ENCODE peak calls at places on chromosome 7, in ten cellular contexts. One of them, this sample, is unnamed.

GRCh38 chr7:139699640-139700504 is 77.9 kb downstream of the HIPK2 start:
- DNase-seq in stimulated activated CD4-positive, alpha-beta T cell treated with anti-CD3 and anti-CD28 coated beads, Interleukin-15, amount 100 ng/mL, for 1 hour: no peak
- DNase-seq in midbrain: no peak
- DNase-seq in iris pigment epithelial cell: no peak
- DNase-seq in tibial nerve: no peak
- DNase-seq in effector memory CD8-positive, alpha-beta T cell: no peak
- DNase-seq in GM03348: no peak
- DNase-seq in left lobe of liver: no peak
- DNase-seq in NCI-H2029 treated with DMSO at 0.1 percent for 48 hours: no peak
- DNase-seq in activated T-helper 2 cell treated with anti-CD3 and anti-CD28 coated beads, Interferon-gamma antibody, Interleukin-2, Interleukin-4, amounts not matched to agents 10 μg/mL and 5 μg/mL and 100 μg/mL, durations not matched to agents 14 hours and 24 hours and 36 hours: no peak
- DNase-seq in this sample: peak; percentile 62

GRCh38 chr7:48089415-48089975 is 430 bp downstream of the UPP1 start:
- DNase-seq in stimulated activated CD4-positive, alpha-beta T cell treated with anti-CD3 and anti-CD28 coated beads, Interleukin-15, amount 100 ng/mL, for 1 hour: peak; percentile 48
- DNase-seq in midbrain: peak; percentile 22
- DNase-seq in iris pigment epithelial cell: peak; percentile 34
- DNase-seq in tibial nerve: no peak
- DNase-seq in effector memory CD8-positive, alpha-beta T cell: no peak
- DNase-seq in GM03348: peak; percentile 56
- DNase-seq in left lobe of liver: no peak
- DNase-seq in NCI-H2029 treated with DMSO at 0.1 percent for 48 hours: no peak
- DNase-seq in activated T-helper 2 cell treated with anti-CD3 and anti-CD28 coated beads, Interferon-gamma antibody, Interleukin-2, Interleukin-4, amounts not matched to agents 10 μg/mL and 5 μg/mL and 100 μg/mL, durations not matched to agents 14 hours and 24 hours and 36 hours: no peak
- DNase-seq in this sample: no peak

GRCh38 chr7:81004098-81004497 is 85.2 kb upstream of the SEMA3C start:
- DNase-seq in stimulated activated CD4-positive, alpha-beta T cell treated with anti-CD3 and anti-CD28 coated beads, Interleukin-15, amount 100 ng/mL, for 1 hour: no peak
- DNase-seq in midbrain: no peak
- DNase-seq in iris pigment epithelial cell: peak; percentile 79
- DNase-seq in tibial nerve: no peak
- DNase-seq in effector memory CD8-positive, alpha-beta T cell: no peak
- DNase-seq in GM03348: peak; percentile 40
- DNase-seq in left lobe of liver: no peak
- DNase-seq in NCI-H2029 treated with DMSO at 0.1 percent for 48 hours: no peak
- DNase-seq in activated T-helper 2 cell treated with anti-CD3 and anti-CD28 coated beads, Interferon-gamma antibody, Interleukin-2, Interleukin-4, amounts not matched to agents 10 μg/mL and 5 μg/mL and 100 μg/mL, durations not matched to agents 14 hours and 24 hours and 36 hours: no peak
- DNase-seq in this sample: no peak

GRCh38 chr7:81470084-81470723 is 299.6 kb downstream of the HGF start:
- DNase-seq in stimulated activated CD4-positive, alpha-beta T cell treated with anti-CD3 and anti-CD28 coated beads, Interleukin-15, amount 100 ng/mL, for 1 hour: no peak
- DNase-seq in midbrain: peak; percentile 69
- DNase-seq in iris pigment epithelial cell: peak; percentile 83
- DNase-seq in tibial nerve: peak; percentile 38
- DNase-seq in effector memory CD8-positive, alpha-beta T cell: no peak
- DNase-seq in GM03348: peak; percentile 71
- DNase-seq in left lobe of liver: peak; percentile 62
- DNase-seq in NCI-H2029 treated with DMSO at 0.1 percent for 48 hours: peak; percentile 33
- DNase-seq in activated T-helper 2 cell treated with anti-CD3 and anti-CD28 coated beads, Interferon-gamma antibody, Interleukin-2, Interleukin-4, amounts not matched to agents 10 μg/mL and 5 μg/mL and 100 μg/mL, durations not matched to agents 14 hours and 24 hours and 36 hours: no peak
- DNase-seq in this sample: no peak

GRCh38 chr7:26399309-26399610 is 107.6 kb downstream of the SNX10 start:
- DNase-seq in stimulated activated CD4-positive, alpha-beta T cell treated with anti-CD3 and anti-CD28 coated beads, Interleukin-15, amount 100 ng/mL, for 1 hour: no peak
- DNase-seq in midbrain: no peak
- DNase-seq in iris pigment epithelial cell: peak; percentile 15
- DNase-seq in tibial nerve: no peak
- DNase-seq in effector memory CD8-positive, alpha-beta T cell: no peak
- DNase-seq in GM03348: no peak
- DNase-seq in left lobe of liver: no peak
- DNase-seq in NCI-H2029 treated with DMSO at 0.1 percent for 48 hours: no peak
- DNase-seq in activated T-helper 2 cell treated with anti-CD3 and anti-CD28 coated beads, Interferon-gamma antibody, Interleukin-2, Interleukin-4, amounts not matched to agents 10 μg/mL and 5 μg/mL and 100 μg/mL, durations not matched to agents 14 hours and 24 hours and 36 hours: no peak
- DNase-seq in this sample: no peak

GRCh38 chr7:31707089-31707488 is 20.1 kb downstream of the PPP1R17 start:
- DNase-seq in stimulated activated CD4-positive, alpha-beta T cell treated with anti-CD3 and anti-CD28 coated beads, Interleukin-15, amount 100 ng/mL, for 1 hour: no peak
- DNase-seq in midbrain: no peak
- DNase-seq in iris pigment epithelial cell: no peak
- DNase-seq in tibial nerve: no peak
- DNase-seq in effector memory CD8-positive, alpha-beta T cell: no peak
- DNase-seq in GM03348: no peak
- DNase-seq in left lobe of liver: no peak
- DNase-seq in NCI-H2029 treated with DMSO at 0.1 percent for 48 hours: no peak
- DNase-seq in activated T-helper 2 cell treated with anti-CD3 and anti-CD28 coated beads, Interferon-gamma antibody, Interleukin-2, Interleukin-4, amounts not matched to agents 10 μg/mL and 5 μg/mL and 100 μg/mL, durations not matched to agents 14 hours and 24 hours and 36 hours: no peak
- DNase-seq in this sample: no peak

GRCh38 chr7:105141068-105141467 is 127.1 kb downstream of the KMT2E start:
- DNase-seq in stimulated activated CD4-positive, alpha-beta T cell treated with anti-CD3 and anti-CD28 coated beads, Interleukin-15, amount 100 ng/mL, for 1 hour: no peak
- DNase-seq in midbrain: peak; percentile 28
- DNase-seq in iris pigment epithelial cell: peak; percentile 45
- DNase-seq in tibial nerve: no peak
- DNase-seq in effector memory CD8-positive, alpha-beta T cell: no peak
- DNase-seq in GM03348: peak; percentile 72
- DNase-seq in left lobe of liver: no peak
- DNase-seq in NCI-H2029 treated with DMSO at 0.1 percent for 48 hours: no peak
- DNase-seq in activated T-helper 2 cell treated with anti-CD3 and anti-CD28 coated beads, Interferon-gamma antibody, Interleukin-2, Interleukin-4, amounts not matched to agents 10 μg/mL and 5 μg/mL and 100 μg/mL, durations not matched to agents 14 hours and 24 hours and 36 hours: no peak
- DNase-seq in this sample: no peak

GRCh38 chr7:55016746-55017090 is 2.1 kb upstream of the EGFR start:
- DNase-seq in stimulated activated CD4-positive, alpha-beta T cell treated with anti-CD3 and anti-CD28 coated beads, Interleukin-15, amount 100 ng/mL, for 1 hour: no peak
- DNase-seq in midbrain: no peak
- DNase-seq in iris pigment epithelial cell: no peak
- DNase-seq in tibial nerve: no peak
- DNase-seq in effector memory CD8-positive, alpha-beta T cell: no peak
- DNase-seq in GM03348: no peak
- DNase-seq in left lobe of liver: no peak
- DNase-seq in NCI-H2029 treated with DMSO at 0.1 percent for 48 hours: no peak
- DNase-seq in activated T-helper 2 cell treated with anti-CD3 and anti-CD28 coated beads, Interferon-gamma antibody, Interleukin-2, Interleukin-4, amounts not matched to agents 10 μg/mL and 5 μg/mL and 100 μg/mL, durations not matched to agents 14 hours and 24 hours and 36 hours: no peak
- DNase-seq in this sample: no peak

GRCh38 chr7:99086944-99087343 is 57.0 kb downstream of the SMURF1 start:
- DNase-seq in stimulated activated CD4-positive, alpha-beta T cell treated with anti-CD3 and anti-CD28 coated beads, Interleukin-15, amount 100 ng/mL, for 1 hour: no peak
- DNase-seq in midbrain: no peak
- DNase-seq in iris pigment epithelial cell: no peak
- DNase-seq in tibial nerve: no peak
- DNase-seq in effector memory CD8-positive, alpha-beta T cell: no peak
- DNase-seq in GM03348: no peak
- DNase-seq in left lobe of liver: no peak
- DNase-seq in NCI-H2029 treated with DMSO at 0.1 percent for 48 hours: no peak
- DNase-seq in activated T-helper 2 cell treated with anti-CD3 and anti-CD28 coated beads, Interferon-gamma antibody, Interleukin-2, Interleukin-4, amounts not matched to agents 10 μg/mL and 5 μg/mL and 100 μg/mL, durations not matched to agents 14 hours and 24 hours and 36 hours: no peak
- DNase-seq in this sample: no peak

This sample was measured in T-helper 1 cell.